ENCODE peak calls at places on chromosomes 7 and 10, in four cellular contexts. G, K, X and T are unnamed samples.

GRCh38 chr10:132984801-132985545 is 42.6 kb upstream of the CFAP46 start:
- DNase-seq in G (no peak), K (no peak), X (no peak), T (no peak)

GRCh38 chr10:77834540-77834939 is 92.0 kb downstream of the DLG5 start:
- DNase-seq in G (no peak), K (no peak), X (no peak), T (no peak)

GRCh38 chr10:97222346-97222961 is 36.7 kb upstream of the SLIT1 start:
- DNase-seq in G (no peak), K (no peak), X (no peak), T (no peak)

GRCh38 chr10:79475119-79475653 is 29.8 kb upstream of the ZCCHC24 start:
- DNase-seq in G (no peak), K (no peak), X (no peak), T (no peak)

GRCh38 chr10:14185501-14186045 is 145.2 kb downstream of the FRMD4A start:
- DNase-seq in G (peak), K (peak), X (peak), T (peak)

GRCh38 chr7:36512607-36513006 is 122.9 kb downstream of the ANLN start:
- DNase-seq in G (no peak), K (no peak), X (no peak), T (no peak)

GRCh38 chr7:64102656-64103400 is 57.6 kb downstream of the ZNF727 start:
- DNase-seq in G (no peak), K (no peak), X (no peak), T (no peak)

GRCh38 chr10:6850452-6850851 is 270.4 kb upstream of the PRKCQ start:
- DNase-seq in G (no peak), K (no peak), X (no peak), T (no peak)

GRCh38 chr7:41889472-41889871 is 186.6 kb upstream of the INHBA start:
- DNase-seq in G (no peak), K (no peak), X (no peak), T (no peak)

GRCh38 chr7:80681272-80681885 is 42.9 kb downstream of the CD36 start:
- DNase-seq in G (no peak), K (no peak), X (no peak), T (no peak)

GRCh38 chr7:2032876-2033407 is 199.8 kb downstream of the MAD1L1 start:
- DNase-seq in G (no peak), K (no peak), X (no peak), T (no peak)

GRCh38 chr10:118840071-118840775 is 85.5 kb upstream of the CACUL1 start:
- DNase-seq in G (no peak), K (peak), X (no peak), T (no peak)

GRCh38 chr7:12970626-12971025 is 283.2 kb downstream of the ARL4A start:
- DNase-seq in G (no peak), K (no peak), X (no peak), T (no peak)

GRCh38 chr10:17062493-17063487 is 66.8 kb downstream of the CUBN start:
- DNase-seq in G (no peak), K (no peak), X (no peak), T (no peak)

GRCh38 chr10:17292375-17292774 is 64.3 kb downstream of the VIM start:
- DNase-seq in G (no peak), K (no peak), X (no peak), T (no peak)

GRCh38 chr10:33901166-33901565 is 566.7 kb upstream of the NRP1 start:
- DNase-seq in G (no peak), K (no peak), X (no peak), T (no peak)

GRCh38 chr7:45716380-45717203 is 142.4 kb downstream of the ADCY1 start:
- DNase-seq in G (no peak), K (no peak), X (no peak), T (no peak)

GRCh38 chr10:105973252-105973877 is 1191.1 kb downstream of the SORCS1 start:
- DNase-seq in G (no peak), K (no peak), X (no peak), T (no peak)

GRCh38 chr7:36276428-36277246 is 113.0 kb upstream of the ANLN start:
- DNase-seq in G (no peak), K (no peak), X (no peak), T (no peak)

GRCh38 chr7:107744345-107744750 is 406 bp downstream of the CBLL1 start:
- DNase-seq in G (no peak), K (no peak), X (no peak), T (no peak)